ENCODE peak calls at places on chromosome 1, in eight cellular contexts. I, W, L, N, K, B, U and E are unnamed samples.

GRCh38 chr1:228194921-228195812 is 12.7 kb upstream of the OBSCN start:
- DNase-seq in I (no peak), W (no peak), L (no peak), N (no peak), K (no peak), B (no peak), U (no peak), E (peak; percentile 0)

GRCh38 chr1:50661626-50662025 is 238.4 kb upstream of the DMRTA2 start:
- DNase-seq in I (no peak), W (peak; percentile 73), L (no peak), N (no peak), K (no peak), B (no peak), U (no peak), E (no peak)

GRCh38 chr1:233367057-233367759 is 39.7 kb downstream of the MAP3K21 start:
- DNase-seq in I (no peak), W (no peak), L (no peak), N (no peak), K (peak; percentile 26), B (no peak), U (no peak), E (no peak)

GRCh38 chr1:33377750-33378149 is 53.1 kb downstream of the PHC2 start:
- DNase-seq in I (no peak), W (peak; percentile 45), L (no peak), N (no peak), K (no peak), B (no peak), U (no peak), E (no peak)

GRCh38 chr1:201676061-201676644 is 137.2 kb downstream of the NAV1 start:
- DNase-seq in I (peak; percentile 46), W (peak; percentile 39), L (peak; percentile 29), N (peak; percentile 7), K (no peak), B (peak; percentile 75), U (no peak), E (no peak)

GRCh38 chr1:2258122-2258812 is 30.1 kb downstream of the SKI start:
- DNase-seq in I (no peak), W (no peak), L (no peak), N (no peak), K (no peak), B (no peak), U (no peak), E (no peak)

GRCh38 chr1:156869455-156869854 is 8.8 kb downstream of the NTRK1 start:
- DNase-seq in I (no peak), W (no peak), L (no peak), N (no peak), K (no peak), B (no peak), U (no peak), E (no peak)

GRCh38 chr1:94060720-94061119 is 60.2 kb downstream of the ABCA4 start:
- DNase-seq in I (no peak), W (no peak), L (no peak), N (no peak), K (no peak), B (no peak), U (no peak), E (no peak)

GRCh38 chr1:53549781-53550180 is 90.6 kb downstream of the DMRTB1 start:
- DNase-seq in I (no peak), W (no peak), L (no peak), N (no peak), K (no peak), B (no peak), U (no peak), E (peak; percentile 5)

DNA sequence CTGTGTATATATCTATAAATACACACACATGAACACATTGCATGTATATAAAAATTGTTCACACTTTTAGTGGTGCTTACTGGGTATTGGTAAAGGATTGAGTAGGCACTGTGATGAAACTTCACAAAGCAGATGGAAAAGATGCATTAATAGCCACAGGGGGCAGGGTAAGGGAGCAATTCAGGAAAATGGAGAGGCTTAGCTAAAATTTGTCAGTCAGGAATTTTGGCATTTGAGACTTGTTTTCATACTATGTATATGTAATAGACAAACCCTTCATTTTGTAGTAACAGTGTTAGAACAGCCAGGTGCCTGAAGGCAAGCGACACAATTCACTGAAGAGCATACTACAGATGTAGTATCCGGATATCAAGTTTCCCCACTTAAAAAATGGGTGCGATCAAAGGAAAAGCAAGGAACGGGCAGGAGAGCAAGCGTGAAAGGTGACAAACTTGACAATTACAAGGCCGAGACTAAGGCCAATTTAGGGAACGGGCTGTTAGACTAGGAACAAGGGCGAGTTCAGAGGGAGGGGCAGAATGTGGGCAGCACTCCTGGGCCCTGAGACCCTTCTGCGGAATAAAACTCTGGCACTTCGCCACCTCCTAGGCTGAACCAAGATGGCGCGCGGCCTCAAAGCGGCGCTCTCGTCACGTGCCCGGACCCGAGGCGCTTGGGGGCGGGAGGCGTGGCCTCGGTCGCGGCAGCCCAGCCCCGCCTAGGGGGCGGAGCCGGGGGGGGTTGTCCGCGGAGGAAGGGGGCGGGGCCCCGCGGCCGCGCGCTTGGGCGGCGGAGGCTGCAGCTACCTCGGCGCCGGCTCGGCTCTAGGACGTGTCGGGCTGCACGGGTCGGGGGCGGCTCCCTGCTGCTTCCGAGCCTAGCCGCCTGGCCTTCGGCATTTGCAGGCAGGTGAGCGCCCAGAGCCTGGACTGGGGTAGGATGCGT is at the start of gene PPFIA4:
- DNase-seq in I (peak; percentile 85), W (peak; percentile 75), L (peak; percentile 72), N (peak; percentile 75), K (peak; percentile 46), B (peak; percentile 92), U (peak; percentile 76), E (peak; percentile 90)
- TF ChIP-seq POLR2A in I (peak; percentile 34), W (no peak), L (peak; percentile 37), N (no peak), K (peak; percentile 73), B (no peak), U (no peak), E (no peak)

GRCh38 chr1:11072216-11072917 is 12.5 kb upstream of the SRM start:
- DNase-seq in I (no peak), W (no peak), L (no peak), N (no peak), K (no peak), B (peak; percentile 7), U (no peak), E (peak; percentile 23)
- TF ChIP-seq CTCF in I (no peak), W (no peak), L (no peak), N (no peak), K (no peak), B (no peak), U (no peak), E (no peak)

GRCh38 chr1:41662061-41662655 is 177.7 kb upstream of the EDN2 start:
- DNase-seq in I (peak; percentile 52), W (peak; percentile 83), L (no peak), N (peak; percentile 67), K (peak; percentile 44), B (peak; percentile 65), U (peak; percentile 75), E (peak; percentile 76)
- TF ChIP-seq POLR2A in I (peak; percentile 32), W (peak; percentile 87), L (no peak), N (no peak), K (no peak), B (no peak), U (peak; percentile 24), E (peak; percentile 69)

DNA sequence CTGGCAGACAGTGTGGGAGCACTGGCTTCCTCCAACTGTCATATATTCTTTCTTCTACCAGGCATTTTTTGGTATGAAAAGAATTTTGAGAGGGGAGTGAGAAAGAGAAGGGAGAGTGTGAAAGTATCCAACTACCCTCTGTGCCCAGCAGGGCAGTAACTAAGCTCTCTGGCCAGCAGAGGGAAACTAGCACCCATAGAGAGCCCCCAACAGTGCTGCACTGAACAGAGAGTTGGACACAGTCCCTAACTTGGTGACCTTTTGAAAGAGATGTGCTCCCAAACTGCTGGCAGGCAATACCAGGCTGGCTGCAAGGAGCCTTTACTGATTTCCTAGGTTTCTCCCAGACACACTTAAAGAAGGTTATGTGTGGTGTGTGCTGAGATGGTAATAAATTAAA is 118.8 kb upstream of the PBX1 start:
- DNase-seq in I (peak; percentile 30), W (no peak), L (peak; percentile 7), N (peak; percentile 6), K (no peak), B (peak; percentile 25), U (no peak), E (no peak)
- TF ChIP-seq CTCF in I (peak; percentile 35), W (peak; percentile 31), L (peak; percentile 12), N (peak; percentile 10), K (peak; percentile 65), B (no peak), U (no peak), E (peak; percentile 4)

GRCh38 chr1:222465211-222466041 is 82.5 kb downstream of the HHIPL2 start:
- DNase-seq in I (peak; percentile 92), W (peak; percentile 93), L (peak; percentile 93), N (peak; percentile 95), K (peak; percentile 85), B (peak; percentile 90), U (peak; percentile 73), E (peak; percentile 94)
- TF ChIP-seq POLR2A in I (peak; percentile 34), W (peak; percentile 66), L (peak; percentile 56), N (no peak), K (no peak), B (no peak), U (no peak), E (peak; percentile 78)

GRCh38 chr1:23636009-23636408 is 55.6 kb upstream of the RPL11 start:
- DNase-seq in I (no peak), W (no peak), L (no peak), N (no peak), K (no peak), B (no peak), U (no peak), E (no peak)

GRCh38 chr1:23634518-23634839 is 57.1 kb upstream of the RPL11 start:
- DNase-seq in I (no peak), W (no peak), L (no peak), N (no peak), K (no peak), B (no peak), U (no peak), E (no peak)

GRCh38 chr1:23632479-23633160 is 59.0 kb upstream of the RPL11 start:
- DNase-seq in I (no peak), W (peak; percentile 50), L (no peak), N (no peak), K (no peak), B (no peak), U (no peak), E (no peak)

GRCh38 chr1:23638188-23638619 is 53.4 kb upstream of the RPL11 start:
- DNase-seq in I (peak; percentile 51), W (no peak), L (no peak), N (no peak), K (no peak), B (no peak), U (no peak), E (no peak)

GRCh38 chr1:23634840-23635642 is 56.6 kb upstream of the RPL11 start:
- DNase-seq in I (peak; percentile 58), W (peak; percentile 77), L (peak; percentile 86), N (peak; percentile 61), K (peak; percentile 56), B (peak; percentile 64), U (peak; percentile 49), E (peak; percentile 55)
- TF ChIP-seq CTCF in I (peak; percentile 92), W (peak; percentile 94), L (peak; percentile 70), N (peak; percentile 90), K (peak; percentile 90), B (peak; percentile 89), U (peak; percentile 91), E (peak; percentile 94)